ENCODE peak calls at places on chromosome 11, in seven cellular contexts. M, W, T, N, E, A and R are unnamed samples. For H3K36me3 and H3K4me1, the result is how much of the 10 kb centered on the place peaks cover.

GRCh38 chr11:120956710-120957500 is 67.0 kb upstream of the TBCEL start:
- DNase-seq in M (no peak), W (no peak), T (no peak), N (no peak), E (no peak), A (no peak), R (no peak)

GRCh38 chr11:71991494-71991893 is 7.2 kb upstream of the IL18BP start:
- DNase-seq in M (no peak), W (no peak), T (no peak), N (no peak), E (no peak), A (no peak), R (no peak)

GRCh38 chr11:65180877-65181568 is 705 bp upstream of the CAPN1 start:
- DNase-seq in M (peak), W (peak), T (peak), N (peak), E (peak), A (peak), R (peak)

GRCh38 chr11:34274712-34275398 is 83.0 kb downstream of the ABTB2 start:
- DNase-seq in M (peak), W (no peak), T (peak), N (peak), E (peak), A (peak), R (no peak)

GRCh38 chr11:27699242-27699925 is 871 bp downstream of the BDNF start:
- DNase-seq in M (peak), W (peak), T (no peak), N (no peak), E (peak), A (no peak), R (no peak)

GRCh38 chr11:34165786-34166557 is 60.5 kb downstream of the NAT10 start:
- DNase-seq in M (no peak), W (no peak), T (no peak), N (no peak), E (no peak), A (peak), R (no peak)

GRCh38 chr11:116329354-116330090 is 443.3 kb downstream of the BUD13 start:
- DNase-seq in M (no peak), W (no peak), T (no peak), N (no peak), E (no peak), A (no peak), R (no peak)

GRCh38 chr11:131895865-131896264 is 525.5 kb downstream of the NTM start:
- DNase-seq in M (no peak), W (no peak), T (no peak), N (no peak), E (no peak), A (no peak), R (no peak)

GRCh38 chr11:34595391-34595790 is 25.5 kb upstream of the EHF start:
- DNase-seq in M (no peak), W (no peak), T (no peak), N (no peak), E (peak), A (no peak), R (no peak)

GRCh38 chr11:3959918-3960295 is 104.4 kb downstream of the STIM1 start:
- DNase-seq in M (no peak), W (no peak), T (no peak), N (no peak), E (no peak), A (no peak), R (no peak)

GRCh38 chr11:47766363-47767227 is 546 bp downstream of the FNBP4 start:
- DNase-seq in M (peak), W (peak), T (peak), N (peak), E (peak), A (peak), R (peak)

GRCh38 chr11:100403817-100404216 is 283.3 kb upstream of the ARHGAP42 start:
- DNase-seq in M (peak), W (no peak), T (no peak), N (no peak), E (no peak), A (no peak), R (peak)

GRCh38 chr11:30107899-30108298 is 91.1 kb upstream of the KCNA4 start:
- DNase-seq in M (no peak), W (no peak), T (no peak), N (peak), E (no peak), A (peak), R (no peak)

GRCh38 chr11:2369320-2369719 is 7.8 kb upstream of the CD81 start:
- DNase-seq in M (no peak), W (no peak), T (no peak), N (no peak), E (no peak), A (peak), R (no peak)

GRCh38 chr11:6612816-6613136 is 760 bp upstream of the TAF10 start:
- DNase-seq in M (no peak), W (no peak), T (peak), N (no peak), E (peak), A (no peak), R (peak)

GRCh38 chr11:113577356-113578163 is 102.4 kb upstream of the DRD2 start:
- DNase-seq in M (no peak), W (no peak), T (no peak), N (no peak), E (peak), A (no peak), R (no peak)

GRCh38 chr11:61498767-61499341 is 9.7 kb upstream of the LRRC10B start:
- DNase-seq in M (no peak), W (no peak), T (no peak), N (no peak), E (no peak), A (no peak), R (no peak)

GRCh38 chr11:2369896-2370295 is 7.2 kb upstream of the CD81 start:
- DNase-seq in M (no peak), W (no peak), T (no peak), N (no peak), E (no peak), A (peak), R (no peak)

GRCh38 chr11:34300571-34301295 is 57.1 kb downstream of the ABTB2 start:
- DNase-seq in M (no peak), W (no peak), T (no peak), N (no peak), E (no peak), A (no peak), R (no peak)

GRCh38 chr11:20155683-20156279 is 4.5 kb downstream of the DBX1 start:
- DNase-seq in M (no peak), W (no peak), T (no peak), N (no peak), E (no peak), A (no peak), R (no peak)

GRCh38 chr11:27916541-27917100 is 191.3 kb downstream of the KIF18A start:
- DNase-seq in M (no peak), W (no peak), T (no peak), N (peak), E (no peak), A (no peak), R (no peak)

GRCh38 chr11:16843307-16843706 is 104.9 kb downstream of the C11orf58 start:
- DNase-seq in M (no peak), W (no peak), T (peak), N (peak), E (peak), A (no peak), R (peak)

GRCh38 chr11:108084811-108085210 is 36.6 kb upstream of the ACAT1 start:
- DNase-seq in M (no peak), W (no peak), T (no peak), N (no peak), E (no peak), A (no peak), R (no peak)

GRCh38 chr11:33324211-33324985 is 67.2 kb downstream of the HIPK3 start:
- DNase-seq in M (no peak), W (no peak), T (no peak), N (no peak), E (no peak), A (no peak), R (no peak)

GRCh38 chr11:33620423-33621120 is 80.1 kb downstream of the C11orf91 start:
- DNase-seq in M (no peak), W (peak), T (no peak), N (peak), E (no peak), A (no peak), R (no peak)

GRCh38 chr11:72633068-72633467 is 41.2 kb downstream of the PDE2A start:
- DNase-seq in M (no peak), W (no peak), T (no peak), N (no peak), E (no peak), A (no peak), R (no peak)

GRCh38 chr11:116656011-116656410 is 116.8 kb downstream of the BUD13 start:
- DNase-seq in M (no peak), W (no peak), T (no peak), N (no peak), E (no peak), A (no peak), R (no peak)

GRCh38 chr11:121961228-121961860 is 154.7 kb downstream of the BLID start:
- DNase-seq in M (peak), W (no peak), T (no peak), N (no peak), E (no peak), A (no peak), R (no peak)

GRCh38 chr11:86977441-86978050 is 22.4 kb upstream of the FZD4 start:
- DNase-seq in M (no peak), W (no peak), T (no peak), N (no peak), E (no peak), A (no peak), R (no peak)

GRCh38 chr11:9755561-9755960 is 91.7 kb downstream of the SWAP70 start:
- DNase-seq in M (peak), W (peak), T (no peak), N (no peak), E (no peak), A (no peak), R (no peak)

GRCh38 chr11:28490763-28491382 is 382.7 kb downstream of the METTL15 start:
- DNase-seq in M (no peak), W (no peak), T (no peak), N (no peak), E (no peak), A (no peak), R (no peak)

GRCh38 chr11:87300640-87301381 is 263.1 kb downstream of the TMEM135 start:
- DNase-seq in M (peak), W (no peak), T (no peak), N (no peak), E (no peak), A (no peak), R (no peak)

GRCh38 chr11:16356751-16357365 is 512 bp upstream of the SOX6 start:
- DNase-seq in M (peak), W (no peak), T (no peak), N (no peak), E (peak), A (no peak), R (no peak)

GRCh38 chr11:58912124-58912523 is 27.2 kb upstream of the GLYATL1 start:
- DNase-seq in M (no peak), W (no peak), T (no peak), N (no peak), E (no peak), A (no peak), R (no peak)

GRCh38 chr11:100791103-100791502 is 104.0 kb downstream of the ARHGAP42 start:
- DNase-seq in M (no peak), W (no peak), T (no peak), N (no peak), E (no peak), A (no peak), R (peak)

GRCh38 chr11:8031248-8032115 is 44.3 kb downstream of the EIF3F start:
- DNase-seq in M (no peak), W (no peak), T (peak), N (no peak), E (no peak), A (no peak), R (no peak)

GRCh38 chr11:119335655-119336543 is 1.6 kb downstream of the RNF26 start:
- DNase-seq in M (no peak), W (no peak), T (no peak), N (no peak), E (no peak), A (no peak), R (no peak)
- H3K4me3 ChIP-seq in M (peak), W (no peak), T (no peak), N (peak), E (no peak), A (no peak), R (no peak)

DNA sequence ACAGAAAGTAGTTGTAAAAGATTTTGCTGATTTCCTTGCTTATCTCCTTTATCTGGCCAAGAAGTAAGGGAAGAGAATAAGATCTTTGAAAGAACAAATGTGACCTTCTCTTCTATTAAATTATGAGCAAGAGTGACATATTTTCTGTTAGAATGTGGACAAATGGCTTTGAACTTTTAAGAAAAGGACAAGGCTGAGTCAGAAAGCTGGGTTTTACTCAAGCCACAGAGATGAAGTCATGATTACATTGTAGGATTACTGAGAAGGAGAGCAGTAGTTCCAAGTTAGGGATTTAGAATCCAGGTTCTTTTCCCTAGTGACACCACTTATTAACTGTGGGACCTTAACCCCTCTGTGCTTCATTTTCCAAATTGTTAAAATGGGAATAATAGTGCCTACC is 13.5 kb downstream of the CCDC90B start:
- DNase-seq in M (peak), W (no peak), T (no peak), N (no peak), E (no peak), A (no peak), R (no peak)
- H3K36me3 ChIP-seq in M (half or more), W (under half), T (under half), N (under half), E (under half), A (under half), R (under half)

GRCh38 chr11:69057236-69057635 is 8.5 kb downstream of the TPCN2 start:
- DNase-seq in M (no peak), W (no peak), T (no peak), N (no peak), E (no peak), A (no peak), R (no peak)
- H3K4me1 ChIP-seq in M (under half), W (under half), T (under half), N (under half), E (under half), A (under half), R (under half)

GRCh38 chr11:77515483-77515882 is 41.6 kb upstream of the PAK1 start:
- DNase-seq in M (no peak), W (peak), T (peak), N (no peak), E (no peak), A (no peak), R (no peak)
- H3K4me3 ChIP-seq in M (no peak), W (no peak), T (no peak), N (no peak), E (no peak), A (no peak), R (no peak)

DNA sequence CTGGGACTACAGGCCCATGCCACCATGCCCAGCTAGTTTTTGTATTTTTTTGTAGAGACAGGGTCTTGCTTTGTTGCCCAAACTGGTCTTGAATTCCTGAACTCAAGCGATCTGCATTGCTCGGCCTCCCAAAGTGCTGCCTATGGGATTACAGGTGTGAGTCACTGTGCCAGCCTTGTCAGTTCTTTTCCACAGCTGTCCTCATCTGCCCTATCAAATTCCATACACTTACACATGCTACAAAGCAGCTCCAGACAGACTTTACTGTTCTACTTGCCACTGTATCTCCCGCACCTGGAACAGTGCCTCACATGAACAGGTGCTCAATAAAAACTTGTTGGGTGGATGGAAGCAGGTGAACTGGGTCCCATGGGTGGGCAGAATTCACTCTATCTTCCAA is 8.2 kb downstream of the STX5 start:
- DNase-seq in M (no peak), W (no peak), T (no peak), N (no peak), E (no peak), A (no peak), R (no peak)
- H3K36me3 ChIP-seq in M (half or more), W (half or more), T (under half), N (half or more), E (under half), A (under half), R (under half)

GRCh38 chr11:576791-577610 is 731 bp downstream of the PHRF1 start:
- DNase-seq in M (no peak), W (peak), T (no peak), N (no peak), E (peak), A (no peak), R (no peak)
- H3K4me1 ChIP-seq in M (under half), W (under half), T (under half), N (under half), E (half or more), A (half or more), R (under half)

GRCh38 chr11:112509300-112509699 is 248.6 kb upstream of the PLET1 start:
- DNase-seq in M (no peak), W (no peak), T (no peak), N (no peak), E (no peak), A (no peak), R (no peak)
- H3K4me3 ChIP-seq in M (no peak), W (no peak), T (no peak), N (no peak), E (no peak), A (no peak), R (no peak)

DNA sequence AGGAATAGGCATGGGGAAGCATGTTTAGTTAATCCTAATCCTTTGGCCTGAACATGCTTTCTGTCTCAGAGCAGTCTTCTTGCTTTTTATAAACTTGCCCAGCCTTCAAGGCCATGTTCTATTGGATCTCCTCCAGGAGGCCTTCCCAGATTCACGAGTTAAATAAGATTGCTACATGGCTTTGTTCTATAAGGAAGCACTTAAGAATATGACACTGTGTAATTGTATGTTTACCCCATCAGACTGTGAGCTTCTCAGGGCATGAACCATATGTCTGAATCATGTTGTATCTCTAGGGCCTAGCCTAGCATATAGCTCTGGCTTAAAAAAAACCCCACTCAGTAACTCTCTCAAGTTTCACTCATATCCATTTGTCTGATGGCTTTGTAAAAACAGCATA is 26.4 kb upstream of the UCP3 start:
- DNase-seq in M (peak), W (no peak), T (no peak), N (no peak), E (peak), A (no peak), R (no peak)
- H3K36me3 ChIP-seq in M (half or more), W (under half), T (under half), N (under half), E (under half), A (under half), R (under half)

GRCh38 chr11:123448798-123449197 is 18.7 kb downstream of the GRAMD1B start:
- DNase-seq in M (no peak), W (no peak), T (no peak), N (no peak), E (no peak), A (no peak), R (no peak)
- H3K4me1 ChIP-seq in M (under half), W (under half), T (under half), N (under half), E (under half), A (half or more), R (under half)

GRCh38 chr11:67356867-67357561 is 3.7 kb upstream of the POLD4 start:
- DNase-seq in M (peak), W (peak), T (peak), N (peak), E (peak), A (peak), R (peak)
- H3K4me3 ChIP-seq in M (no peak), W (no peak), T (no peak), N (no peak), E (no peak), A (no peak), R (no peak)